ENCODE peak calls at places on chromosomes 2 and 18, in seven cellular contexts. G is fibroblast of lung; I is A549; W is tibial nerve; Q is endothelial cell of umbilical vein; X is ovary; O is CD4-positive, CD25-positive, alpha-beta regulatory T cell. P is an unnamed sample.

GRCh38 chr18:7987284-7987976 is 420.3 kb downstream of the PTPRM start:
- DNase-seq in O (no peak), I (peak; percentile 22), X (no peak), W (no peak), G (peak; percentile 85), Q (peak; percentile 32), P (peak; percentile 73)

GRCh38 chr2:40721595-40721994 is 269.7 kb upstream of the SLC8A1 start:
- DNase-seq in I (no peak), X (no peak), Q (no peak), O (no peak), G (peak; percentile 39), W (no peak), P (peak; percentile 66)

GRCh38 chr18:14921547-14921946 is 173.6 kb downstream of the ANKRD30B start:
- DNase-seq in X (no peak), G (no peak), W (no peak), O (no peak), Q (no peak), I (no peak), P (no peak)

GRCh38 chr2:69073928-69074575 is 61.1 kb downstream of the ANTXR1 start:
- DNase-seq in I (peak; percentile 18), X (no peak), Q (no peak), G (peak; percentile 65), O (no peak), W (no peak), P (no peak)

GRCh38 chr2:227228061-227228667 is 63.7 kb downstream of the COL4A3 start:
- DNase-seq in W (no peak), O (no peak), X (no peak), Q (no peak), G (peak; percentile 11), I (peak; percentile 71), P (no peak)

GRCh38 chr18:35127201-35127600 is 86.0 kb downstream of the MAPRE2 start:
- DNase-seq in I (peak; percentile 38), G (no peak), Q (peak; percentile 21), X (no peak), W (no peak), O (no peak), P (no peak)

GRCh38 chr2:223041527-223042109 is 10.4 kb upstream of the KCNE4 start:
- DNase-seq in W (peak; percentile 54), Q (peak; percentile 92), I (peak; percentile 93), X (peak; percentile 59), G (peak; percentile 98), O (no peak), P (peak; percentile 98)

GRCh38 chr2:120469486-120469885 is 123.5 kb downstream of the INHBB start:
- DNase-seq in W (no peak), I (no peak), X (peak; percentile 69), O (no peak), G (no peak), Q (no peak), P (peak; percentile 17)

GRCh38 chr2:135817946-135818345 is 19.0 kb downstream of the LCT start:
- DNase-seq in O (no peak), X (no peak), G (peak; percentile 48), W (no peak), Q (no peak), I (no peak), P (no peak)

GRCh38 chr18:80210312-80211083 is 36.8 kb downstream of the PARD6G start:
- DNase-seq in Q (no peak), X (no peak), O (no peak), I (no peak), W (no peak), G (no peak), P (peak; percentile 19)

DNA sequence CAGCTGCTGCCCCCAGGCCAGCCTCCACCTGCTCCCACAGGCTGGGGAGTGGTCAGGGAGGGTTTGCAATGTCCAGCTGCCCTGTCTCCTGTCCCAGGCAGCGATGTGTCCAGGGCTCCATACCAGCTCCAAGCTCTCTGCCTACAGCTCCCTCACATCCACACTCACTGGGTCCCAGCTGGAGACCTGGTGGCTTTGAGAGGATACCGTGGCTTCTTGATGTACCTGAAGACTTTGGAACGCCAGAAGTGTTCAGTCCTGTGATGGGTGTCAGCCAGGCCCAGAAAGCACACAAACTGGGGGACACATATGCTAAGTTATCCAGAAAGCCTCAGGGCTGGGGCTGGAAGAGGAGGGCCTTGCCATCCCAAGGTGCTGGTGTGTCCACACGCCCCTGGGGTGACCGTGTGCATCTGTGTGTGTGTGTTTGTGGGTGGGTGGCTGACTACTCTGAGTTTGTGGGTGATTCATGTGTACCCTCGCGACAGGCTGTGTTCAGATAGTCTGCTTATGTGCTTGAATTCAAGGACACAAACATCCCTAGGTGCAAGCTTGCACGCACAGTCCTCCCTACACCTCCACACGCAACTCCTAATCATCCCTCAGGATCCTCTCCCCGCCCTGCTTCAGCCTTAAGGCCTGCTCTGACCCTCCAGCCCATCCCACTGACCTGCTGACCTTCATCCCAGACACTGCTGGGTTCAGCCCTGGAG is 33.3 kb downstream of the ZFP36L2 start:
- DNase-seq in G (no peak), Q (no peak), X (no peak), I (no peak), W (no peak), O (no peak), P (no peak)
- H3K4me1 ChIP-seq in G (no peaks in the 10 kb centered on the region), Q (no peaks in the 10 kb centered on the region), X (peaks cover 2% of the 10 kb centered on the region), I (peaks cover 56% of the 10 kb centered on the region), W (peaks cover 17% of the 10 kb centered on the region), O (peaks cover 55% of the 10 kb centered on the region), P (no peaks in the 10 kb centered on the region)

GRCh38 chr2:130251520-130251864 is 53.3 kb upstream of the TUBA3E start:
- DNase-seq in O (no peak), Q (no peak), X (no peak), I (no peak), G (no peak), W (no peak), P (no peak)

GRCh38 chr2:130252880-130253645 is 54.8 kb upstream of the TUBA3E start:
- DNase-seq in Q (no peak), I (peak; percentile 56), X (no peak), O (no peak), G (no peak), W (no peak), P (peak; percentile 21)

GRCh38 chr2:130246430-130246829 is 48.2 kb upstream of the TUBA3E start:
- DNase-seq in I (no peak), W (no peak), O (no peak), X (no peak), G (no peak), Q (no peak), P (no peak)

GRCh38 chr2:130251865-130252620 is 53.8 kb upstream of the TUBA3E start:
- DNase-seq in X (no peak), O (no peak), Q (no peak), G (no peak), W (no peak), I (no peak), P (no peak)
- H3K4me3 ChIP-seq in X (no peak overlapping the region), O (no peak overlapping the region), Q (no peak overlapping the region), G (no peak overlapping the region), W (no peak overlapping the region), I (no peak overlapping the region), P (no peak overlapping the region)

GRCh38 chr2:159760321-159760720 is 37.7 kb downstream of the CD302 start:
- DNase-seq in Q (no peak), X (no peak), O (no peak), I (no peak), G (no peak), W (no peak), P (peak; percentile 61)

GRCh38 chr2:159759577-159759976 is 38.4 kb downstream of the CD302 start:
- DNase-seq in Q (no peak), G (peak; percentile 24), W (no peak), O (no peak), X (no peak), I (no peak), P (no peak)

GRCh38 chr2:159755788-159756187 is 42.2 kb downstream of the CD302 start:
- DNase-seq in O (peak; percentile 10), X (no peak), W (no peak), G (peak; percentile 66), I (peak; percentile 51), Q (peak; percentile 49), P (peak; percentile 33)

GRCh38 chr2:159758239-159758638 is 39.8 kb downstream of the CD302 start:
- DNase-seq in G (no peak), W (no peak), O (no peak), X (no peak), I (no peak), Q (no peak), P (peak; percentile 46)

DNA sequence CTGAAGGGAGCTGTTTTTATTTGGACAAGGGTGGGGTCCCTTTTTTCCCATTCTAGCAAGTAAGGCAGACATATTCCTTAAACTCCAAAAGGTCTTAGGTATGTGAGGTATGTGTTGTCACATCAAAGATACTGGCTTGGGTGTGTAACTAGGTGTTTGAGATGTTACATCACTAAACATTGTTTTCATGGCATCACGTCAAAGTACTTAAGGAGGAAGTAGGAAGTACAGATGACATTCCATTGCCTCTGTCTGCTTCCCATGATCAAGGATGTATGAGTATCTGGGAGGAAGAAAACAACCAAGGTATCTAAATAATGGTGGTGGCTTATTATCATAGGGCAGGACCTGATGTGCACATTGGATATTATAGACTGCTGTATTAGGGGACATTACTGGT is 39.3 kb downstream of the CD302 start:
- DNase-seq in I (peak; percentile 75), O (no peak), G (peak; percentile 61), X (no peak), Q (no peak), W (no peak), P (no peak)
- H3K4me1 ChIP-seq in I (peaks cover 16% of the 10 kb centered on the region), O (no peaks in the 10 kb centered on the region), G (no peaks in the 10 kb centered on the region), X (peaks cover 1% of the 10 kb centered on the region), Q (peaks cover 14% of the 10 kb centered on the region), W (no peaks in the 10 kb centered on the region), P (peaks cover 40% of the 10 kb centered on the region)

GRCh38 chr2:108621689-108622681 is 87.7 kb downstream of the LIMS1 start:
- DNase-seq in G (no peak), Q (no peak), W (no peak), I (no peak), X (no peak), O (peak; percentile 29), P (no peak)
- H3K4me3 ChIP-seq in G (no peak overlapping the region), Q (no peak overlapping the region), W (no peak overlapping the region), I (no peak overlapping the region), X (no peak overlapping the region), O (peak overlapping the region; percentile 88), P (no peak overlapping the region)

GRCh38 chr2:235567842-235568241 is 74.0 kb downstream of the AGAP1 start:
- DNase-seq in X (no peak), O (no peak), W (no peak), I (no peak), Q (no peak), G (no peak), P (no peak)
- H3K4me1 ChIP-seq in X (peaks cover 14% of the 10 kb centered on the region), O (no peaks in the 10 kb centered on the region), W (no peaks in the 10 kb centered on the region), I (no peaks in the 10 kb centered on the region), Q (peaks cover 12% of the 10 kb centered on the region), G (no peaks in the 10 kb centered on the region), P (peaks cover 11% of the 10 kb centered on the region)

GRCh38 chr2:216366777-216367465 is 5.4 kb downstream of the MARCHF4 start:
- DNase-seq in I (no peak), O (no peak), W (no peak), G (no peak), X (no peak), Q (no peak), P (peak; percentile 55)
- H3K4me3 ChIP-seq in I (no peak overlapping the region), O (no peak overlapping the region), W (no peak overlapping the region), G (no peak overlapping the region), X (no peak overlapping the region), Q (no peak overlapping the region), P (peak overlapping the region; percentile 43)

P was measured in adipocyte.